ENCODE peak calls at places on chromosomes 5 and 9, in seven cellular contexts. I is spleen, S is transverse colon, P is sigmoid colon, T is IMR-90, W is Peyer's patch, F is heart left ventricle. L is an unnamed sample.

GRCh38 chr9:126809068-126809467 is 4.2 kb downstream of the ZBTB43 start:
- DNase-seq in P (no peak), W (no peak), S (no peak), I (no peak), T (peak), F (no peak), L (no peak)

GRCh38 chr9:124384210-124384609 is 31.0 kb downstream of the PSMB7 start:
- DNase-seq in W (no peak), S (no peak), T (no peak), P (no peak), I (no peak), F (no peak), L (no peak)

GRCh38 chr5:43309657-43310056 is 3.6 kb downstream of the HMGCS1 start:
- DNase-seq in W (no peak), I (no peak), P (no peak), S (no peak), F (no peak), T (peak), L (no peak)

GRCh38 chr5:172503925-172504730 is 49.8 kb upstream of the SH3PXD2B start:
- DNase-seq in W (peak), P (peak), I (peak), F (peak), T (no peak), S (peak), L (peak)

GRCh38 chr5:58794875-58795274 is 212.0 kb downstream of the RAB3C start:
- DNase-seq in F (no peak), S (no peak), P (no peak), T (no peak), W (no peak), I (no peak), L (no peak)

GRCh38 chr5:179403426-179404147 is 58.3 kb upstream of the ADAMTS2 start:
- DNase-seq in F (no peak), P (no peak), W (no peak), I (no peak), T (no peak), S (no peak), L (no peak)

GRCh38 chr9:121776739-121777637 is 125.6 kb downstream of the DAB2IP start:
- DNase-seq in S (peak), W (peak), P (no peak), F (peak), I (no peak), T (no peak), L (no peak)

GRCh38 chr5:145375521-145375920 is 459.6 kb downstream of the PRELID2 start:
- DNase-seq in W (no peak), S (no peak), F (no peak), P (no peak), T (no peak), I (no peak), L (no peak)

GRCh38 chr9:6014668-6015270 is 655 bp downstream of the RANBP6 start:
- DNase-seq in P (no peak), F (no peak), I (no peak), T (peak), W (no peak), S (no peak), L (peak)

GRCh38 chr9:78023003-78023741 is 8.4 kb downstream of the GNAQ start:
- DNase-seq in S (no peak), P (no peak), W (no peak), F (no peak), I (no peak), T (peak), L (peak)

GRCh38 chr5:172399336-172399735 is 55.0 kb downstream of the SH3PXD2B start:
- DNase-seq in F (no peak), W (no peak), S (no peak), P (peak), T (no peak), I (no peak), L (no peak)

GRCh38 chr5:129271309-129271708 is 176.8 kb downstream of the ISOC1 start:
- DNase-seq in P (no peak), W (no peak), F (no peak), T (no peak), S (no peak), I (no peak), L (no peak)

GRCh38 chr9:101737705-101738565 is 512 bp downstream of the GRIN3A start:
- DNase-seq in T (no peak), I (peak), S (no peak), F (no peak), W (no peak), P (no peak), L (peak)

GRCh38 chr9:129569506-129570449 is 51.1 kb downstream of the C9orf50 start:
- DNase-seq in W (peak), I (no peak), P (no peak), T (peak), S (no peak), F (no peak), L (peak)

GRCh38 chr9:19379697-19380046 is 364 bp downstream of the RPS6 start:
- DNase-seq in P (no peak), I (peak), F (no peak), S (peak), T (peak), W (peak), L (peak)

GRCh38 chr9:757246-757881 is 84.1 kb upstream of the DMRT1 start:
- DNase-seq in W (no peak), I (no peak), P (no peak), T (peak), F (no peak), S (peak), L (peak)

GRCh38 chr5:163407034-163407652 is 30.3 kb upstream of the CCNG1 start:
- DNase-seq in P (no peak), F (no peak), S (no peak), I (no peak), T (no peak), W (no peak), L (no peak)

GRCh38 chr9:94869415-94869838 is 142.9 kb downstream of the AOPEP start:
- DNase-seq in W (no peak), I (no peak), T (peak), P (no peak), F (no peak), S (no peak), L (no peak)

GRCh38 chr5:132490484-132491367 is at the start of gene IRF1:
- DNase-seq in P (peak), S (peak), I (peak), T (peak), F (peak), W (peak), L (peak)
- TF ChIP-seq POLR2A in P (peak), S (peak), I (peak), T (peak), F (peak), W (peak), L (peak)

GRCh38 chr9:37574996-37575395 is 1.2 kb downstream of the FBXO10 start:
- DNase-seq in I (no peak), S (no peak), P (no peak), F (no peak), T (peak), W (no peak), L (no peak)
- H3K27ac ChIP-seq in I (no peak), S (peak), P (peak), F (no peak), T (no peak), W (peak), L (no peak)

GRCh38 chr5:160899735-160900134 is 47.7 kb upstream of the ATP10B start:
- DNase-seq in W (no peak), F (no peak), I (no peak), T (no peak), P (no peak), S (no peak), L (no peak)
- TF ChIP-seq CTCF in W (no peak), F (no peak), I (no peak), T (no peak), P (no peak), S (no peak), L (no peak)

GRCh38 chr5:2738156-2738699 is 13.2 kb downstream of the IRX2 start:
- DNase-seq in W (no peak), S (no peak), T (no peak), P (no peak), F (no peak), I (no peak), L (no peak)

GRCh38 chr5:2738700-2739359 is 12.6 kb downstream of the IRX2 start:
- DNase-seq in T (no peak), F (no peak), I (no peak), S (no peak), W (no peak), P (no peak), L (no peak)

GRCh38 chr5:2737273-2738155 is 14.0 kb downstream of the IRX2 start:
- DNase-seq in S (no peak), T (no peak), F (no peak), W (no peak), I (peak), P (peak), L (no peak)

GRCh38 chr5:2736872-2737271 is 14.6 kb downstream of the IRX2 start:
- DNase-seq in P (peak), F (no peak), I (no peak), S (no peak), W (no peak), T (no peak), L (no peak)

GRCh38 chr5:2735996-2736395 is 15.5 kb downstream of the IRX2 start:
- DNase-seq in P (peak), S (no peak), W (no peak), T (no peak), F (no peak), I (no peak), L (no peak)
- TF ChIP-seq POLR2A in P (no peak), S (no peak), W (no peak), T (no peak), F (no peak), I (no peak), L (no peak)

GRCh38 chr9:14189578-14189977 is 124.4 kb downstream of the NFIB start:
- DNase-seq in T (no peak), W (no peak), S (no peak), I (no peak), P (no peak), F (no peak), L (no peak)

GRCh38 chr9:14191512-14191911 is 122.4 kb downstream of the NFIB start:
- DNase-seq in I (no peak), F (no peak), P (no peak), W (no peak), T (no peak), S (no peak), L (no peak)

GRCh38 chr9:14189146-14189545 is 124.8 kb downstream of the NFIB start:
- DNase-seq in W (no peak), S (no peak), T (no peak), P (no peak), I (no peak), F (no peak), L (no peak)

GRCh38 chr9:14188011-14188410 is 125.9 kb downstream of the NFIB start:
- DNase-seq in I (no peak), T (no peak), S (no peak), P (no peak), F (no peak), W (no peak), L (no peak)

GRCh38 chr9:14190240-14190639 is 123.7 kb downstream of the NFIB start:
- DNase-seq in W (no peak), P (no peak), I (no peak), F (no peak), T (no peak), S (no peak), L (no peak)
- H3K27ac ChIP-seq in W (no peak), P (no peak), I (no peak), F (no peak), T (no peak), S (no peak), L (no peak)

GRCh38 chr9:118223111-118223510 is 518.9 kb downstream of the TLR4 start:
- DNase-seq in S (no peak), P (no peak), T (no peak), W (no peak), I (no peak), F (no peak), L (no peak)

DNA sequence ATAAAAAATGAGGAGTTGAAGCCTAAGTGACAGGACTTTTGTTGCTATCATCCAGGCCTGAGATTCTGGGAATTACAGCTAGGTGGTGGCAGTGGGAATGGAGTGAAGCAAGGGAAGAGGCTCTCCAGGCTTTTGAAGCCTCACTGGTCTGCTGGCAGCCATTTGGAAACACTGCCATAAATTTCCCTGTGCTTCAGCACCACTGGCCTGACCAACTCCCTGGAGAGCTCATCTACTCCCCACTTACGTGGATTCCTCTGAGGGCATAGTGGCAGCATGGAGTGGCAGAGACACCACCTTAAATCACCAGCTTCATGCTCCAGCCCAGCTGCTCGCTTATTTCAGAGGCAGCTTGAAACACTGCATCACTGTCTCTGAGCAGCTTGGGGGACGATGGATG is 518.2 kb downstream of the TLR4 start:
- DNase-seq in W (no peak), I (no peak), S (no peak), P (no peak), T (no peak), F (no peak), L (no peak)
- TF ChIP-seq CTCF in W (no peak), I (no peak), S (no peak), P (no peak), T (no peak), F (no peak), L (no peak)

GRCh38 chr9:133400292-133400691 is 17.5 kb downstream of the REXO4 start:
- DNase-seq in I (no peak), P (no peak), F (no peak), S (no peak), W (no peak), T (no peak), L (no peak)

GRCh38 chr9:133402689-133403088 is 15.1 kb downstream of the REXO4 start:
- DNase-seq in P (no peak), S (no peak), W (no peak), T (no peak), F (no peak), I (no peak), L (no peak)

GRCh38 chr9:133403766-133404439 is 13.9 kb downstream of the REXO4 start:
- DNase-seq in I (peak), W (peak), F (no peak), S (peak), T (no peak), P (no peak), L (peak)

GRCh38 chr9:133404440-133405002 is 13.3 kb downstream of the REXO4 start:
- DNase-seq in S (no peak), T (no peak), P (no peak), I (no peak), W (no peak), F (no peak), L (no peak)

GRCh38 chr9:133401588-133401987 is 16.2 kb downstream of the REXO4 start:
- DNase-seq in I (no peak), W (no peak), P (no peak), F (no peak), S (no peak), T (no peak), L (no peak)
- TF ChIP-seq POLR2A in I (no peak), W (no peak), P (no peak), F (no peak), S (no peak), T (no peak), L (no peak)

L was measured in body of pancreas.